ENCODE peak calls at places on chromosomes 3 and 15, in eight cellular contexts. H is nephron progenitor cell; X is activated CD4-positive, alpha-beta T cell treated with anti-CD3 and anti-CD28 coated beads for 1 hour; R is C1 segment of cervical spinal cord; A is left cardiac atrium; C is fibroblast of mammary gland; O is stimulated activated CD4-positive, alpha-beta T cell treated with anti-CD3 and anti-CD28 coated beads, Interleukin-15, amount 100 ng/mL, for 48 hours; T is epithelial cell of prostate. W is an unnamed sample.

GRCh38 chr15:69265347-69265955 is 33.3 kb upstream of the PAQR5 start:
- DNase-seq in H (no peak), X (no peak), R (no peak), A (no peak), C (peak), O (no peak), T (no peak), W (no peak)

GRCh38 chr15:52362497-52362896 is 66.9 kb upstream of the MYO5C start:
- DNase-seq in H (no peak), X (no peak), R (no peak), A (no peak), C (peak), O (no peak), T (peak), W (no peak)

GRCh38 chr3:10706156-10707088 is 109.6 kb upstream of the SLC6A11 start:
- DNase-seq in H (no peak), X (no peak), R (no peak), A (no peak), C (no peak), O (no peak), T (no peak), W (no peak)

GRCh38 chr3:6781103-6781502 is 79.8 kb upstream of the GRM7 start:
- DNase-seq in H (no peak), X (no peak), R (no peak), A (no peak), C (no peak), O (no peak), T (no peak), W (no peak)

GRCh38 chr3:161069441-161070251 is 35.5 kb downstream of the B3GALNT1 start:
- DNase-seq in H (no peak), X (no peak), R (no peak), A (no peak), C (peak), O (no peak), T (peak), W (peak)

GRCh38 chr3:112126501-112126900 is 6.5 kb downstream of the GCSAM start:
- DNase-seq in H (peak), X (no peak), R (no peak), A (no peak), C (no peak), O (no peak), T (no peak), W (no peak)

GRCh38 chr3:42497009-42497731 is 5.3 kb upstream of the VIPR1 start:
- DNase-seq in H (no peak), X (no peak), R (no peak), A (no peak), C (peak), O (no peak), T (no peak), W (peak)

GRCh38 chr3:30408105-30408557 is 198.3 kb upstream of the TGFBR2 start:
- DNase-seq in H (no peak), X (no peak), R (no peak), A (no peak), C (peak), O (no peak), T (no peak), W (no peak)

GRCh38 chr3:56131976-56132590 is 336.2 kb downstream of the ERC2 start:
- DNase-seq in H (no peak), X (no peak), R (no peak), A (no peak), C (peak), O (no peak), T (peak), W (no peak)